ENCODE peak calls at places on chromosomes 16 and 17, in eight cellular contexts. M is neural progenitor cell, A is GM23248, Q is HCT116, E is GM23338, T is MM.1S, H is PC-3, X is hepatocyte. W is an unnamed sample.

GRCh38 chr17:55737976-55738501 is 12.8 kb upstream of the PCTP start:
- DNase-seq in M (no peak), A (no peak), Q (no peak), E (no peak), T (no peak), H (no peak), X (no peak), W (no peak)

GRCh38 chr17:76458580-76459490 is 5.9 kb upstream of the UBE2O start:
- DNase-seq in M (peak; percentile 82), A (peak; percentile 44), Q (peak; percentile 57), E (peak; percentile 94), T (peak; percentile 54), H (peak; percentile 86), X (peak; percentile 69), W (peak; percentile 88)

GRCh38 chr17:63358956-63359355 is 87.2 kb downstream of the CYB561 start:
- DNase-seq in M (no peak), A (no peak), Q (no peak), E (no peak), T (no peak), H (no peak), X (no peak), W (no peak)

GRCh38 chr17:42039794-42040763 is 10.3 kb downstream of the C17orf113 start:
- DNase-seq in M (no peak), A (no peak), Q (no peak), E (no peak), T (no peak), H (no peak), X (no peak), W (no peak)

GRCh38 chr17:54967621-54968258 is 714 bp downstream of the COX11 start:
- DNase-seq in M (peak; percentile 18), A (peak; percentile 66), Q (peak; percentile 31), E (peak; percentile 22), T (peak; percentile 63), H (peak; percentile 56), X (peak; percentile 50), W (peak; percentile 29)

GRCh38 chr17:58822148-58823050 is 66.7 kb downstream of the PPM1E start:
- DNase-seq in M (no peak), A (peak; percentile 5), Q (no peak), E (no peak), T (no peak), H (no peak), X (no peak), W (no peak)

GRCh38 chr16:11836653-11837244 is 14.6 kb downstream of the RSL1D1 start:
- DNase-seq in M (no peak), A (peak; percentile 83), Q (no peak), E (peak; percentile 53), T (no peak), H (peak; percentile 32), X (no peak), W (no peak)

GRCh38 chr17:64732336-64733006 is 70.4 kb upstream of the SMURF2 start:
- DNase-seq in M (no peak), A (peak; percentile 84), Q (no peak), E (no peak), T (no peak), H (peak; percentile 87), X (no peak), W (no peak)

GRCh38 chr16:50563989-50564388 is 15.8 kb downstream of the NKD1 start:
- DNase-seq in M (no peak), A (no peak), Q (no peak), E (no peak), T (no peak), H (no peak), X (no peak), W (no peak)
- H3K4me2 ChIP-seq in M (no peak overlapping the region), A (no peak overlapping the region), Q (no peak overlapping the region), E (no peak overlapping the region), T (no peak overlapping the region), H (no peak overlapping the region), X (no peak overlapping the region), W (no peak overlapping the region)

GRCh38 chr17:79391808-79392233 is 219.0 kb downstream of the RBFOX3 start:
- DNase-seq in M (peak; percentile 91), A (peak; percentile 82), Q (peak; percentile 66), E (peak; percentile 91), T (peak; percentile 51), H (peak; percentile 89), X (peak; percentile 86), W (peak; percentile 83)
- TF ChIP-seq EZH2phosphoT487 in M (no peak), A (no peak), Q (no peak), E (no peak), T (no peak), H (no peak), X (no peak), W (no peak)

GRCh38 chr16:13643412-13643811 is 276.5 kb upstream of the ERCC4 start:
- DNase-seq in M (no peak), A (no peak), Q (no peak), E (no peak), T (no peak), H (no peak), X (no peak), W (no peak)
- H3K4me2 ChIP-seq in M (no peak overlapping the region), A (no peak overlapping the region), Q (no peak overlapping the region), E (no peak overlapping the region), T (no peak overlapping the region), H (no peak overlapping the region), X (no peak overlapping the region), W (no peak overlapping the region)

DNA sequence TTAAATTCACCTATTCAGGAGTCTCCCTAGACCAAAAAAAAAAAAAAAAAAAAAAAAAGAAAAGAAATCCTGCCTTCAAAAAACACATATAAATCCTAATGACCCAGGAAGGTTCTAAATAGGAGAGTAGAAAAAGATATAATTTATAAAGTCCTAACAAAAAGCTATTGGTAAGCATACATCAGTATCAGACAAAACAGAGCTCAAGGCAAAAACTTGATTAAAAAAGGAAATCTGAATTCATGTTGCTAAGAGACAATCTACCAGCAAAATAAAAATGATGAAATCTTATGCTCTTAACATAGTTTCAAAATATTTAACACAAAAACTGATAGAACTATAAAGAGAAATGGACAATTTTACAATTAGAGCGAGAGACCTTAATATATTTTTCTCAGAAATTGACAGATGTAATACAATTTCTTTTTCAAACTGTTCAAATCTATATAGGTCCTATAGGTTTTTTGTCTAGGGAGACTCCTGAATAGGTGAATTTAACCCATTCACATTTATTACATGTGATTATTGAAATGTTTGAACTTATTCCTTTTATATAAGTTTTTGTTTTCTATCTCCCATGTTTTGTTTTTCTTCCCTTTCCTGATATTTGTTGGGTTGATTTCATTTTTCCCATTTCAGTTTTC is 57.0 kb downstream of the NT5M start:
- DNase-seq in M (no peak), A (no peak), Q (no peak), E (no peak), T (no peak), H (no peak), X (no peak), W (no peak)
- TF ChIP-seq EZH2phosphoT487 in M (no peak), A (no peak), Q (no peak), E (no peak), T (no peak), H (no peak), X (no peak), W (no peak)

GRCh38 chr16:80802902-80803301 is 1.5 kb downstream of the CDYL2 start:
- DNase-seq in M (no peak), A (no peak), Q (no peak), E (no peak), T (no peak), H (no peak), X (no peak), W (no peak)

GRCh38 chr16:80806957-80807356 is 2.6 kb upstream of the CDYL2 start:
- DNase-seq in M (no peak), A (peak; percentile 80), Q (no peak), E (no peak), T (no peak), H (peak; percentile 82), X (no peak), W (no peak)

GRCh38 chr16:80804061-80804450 is 342 bp downstream of the CDYL2 start:
- DNase-seq in M (no peak), A (peak; percentile 72), Q (no peak), E (peak; percentile 50), T (peak; percentile 32), H (peak; percentile 34), X (peak; percentile 69), W (peak; percentile 32)

GRCh38 chr16:80803341-80804060 is 897 bp downstream of the CDYL2 start:
- DNase-seq in M (peak; percentile 63), A (peak; percentile 61), Q (no peak), E (peak; percentile 58), T (no peak), H (peak; percentile 12), X (peak; percentile 53), W (peak; percentile 21)

GRCh38 chr16:80804451-80805383 is at the start of gene CDYL2:
- DNase-seq in M (peak; percentile 75), A (peak; percentile 75), Q (no peak), E (peak; percentile 31), T (peak; percentile 48), H (peak; percentile 57), X (peak; percentile 82), W (peak; percentile 53)
- H3K4me2 ChIP-seq in M (peak within 1 kb of the TSS; percentile 87), A (no peak within 1 kb of the TSS), Q (no peak within 1 kb of the TSS), E (peak within 1 kb of the TSS; percentile 80), T (peak within 1 kb of the TSS; percentile 43), H (peak within 1 kb of the TSS; percentile 77), X (peak within 1 kb of the TSS; percentile 83), W (peak within 1 kb of the TSS; percentile 65)

GRCh38 chr16:781346-782010 is 6.7 kb downstream of the RPUSD1 start:
- DNase-seq in M (no peak), A (no peak), Q (no peak), E (no peak), T (no peak), H (no peak), X (no peak), W (no peak)

GRCh38 chr16:782263-782662 is 5.9 kb downstream of the RPUSD1 start:
- DNase-seq in M (no peak), A (no peak), Q (no peak), E (no peak), T (no peak), H (no peak), X (no peak), W (no peak)

GRCh38 chr16:783404-784161 is 4.6 kb downstream of the RPUSD1 start:
- DNase-seq in M (no peak), A (no peak), Q (no peak), E (no peak), T (no peak), H (no peak), X (no peak), W (no peak)

GRCh38 chr16:784431-784830 is 3.8 kb downstream of the RPUSD1 start:
- DNase-seq in M (no peak), A (no peak), Q (no peak), E (no peak), T (no peak), H (no peak), X (no peak), W (no peak)

DNA sequence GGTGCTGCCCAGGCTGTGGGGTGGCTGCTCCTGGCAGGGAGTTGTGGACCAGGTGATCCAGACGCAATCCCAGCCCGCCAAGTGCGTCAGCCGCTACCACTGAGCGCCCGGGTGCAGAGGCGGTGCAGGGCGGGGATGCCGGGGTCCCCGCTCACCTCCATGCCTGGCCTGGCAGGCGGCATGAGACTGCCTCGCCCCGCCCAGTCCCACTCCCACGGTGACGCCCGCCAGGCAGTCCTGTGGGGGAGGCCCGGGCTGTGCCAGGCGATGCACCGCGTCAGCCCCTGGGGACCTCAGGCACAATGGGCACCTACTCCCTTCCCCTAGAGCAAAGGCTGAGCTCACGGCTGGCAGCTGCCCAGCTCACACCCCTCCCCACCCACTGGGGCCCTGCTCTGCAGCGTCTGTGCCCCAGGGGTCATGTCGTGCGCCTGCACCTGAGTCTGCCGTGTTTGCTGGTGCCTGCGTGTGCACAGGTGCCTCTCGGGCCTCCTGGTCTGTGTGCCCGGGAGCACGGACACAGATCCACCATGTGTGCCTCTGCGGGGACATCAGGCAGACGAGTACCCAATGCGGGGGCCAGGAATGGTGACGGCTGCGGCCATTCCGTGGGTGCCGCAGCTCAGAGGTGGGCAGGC is 5.3 kb downstream of the RPUSD1 start:
- DNase-seq in M (no peak), A (no peak), Q (no peak), E (no peak), T (no peak), H (peak; percentile 58), X (no peak), W (no peak)
- TF ChIP-seq EZH2phosphoT487 in M (no peak), A (no peak), Q (no peak), E (no peak), T (no peak), H (peak; percentile 89), X (no peak), W (no peak)

GRCh38 chr16:68289202-68289601 is 21.5 kb downstream of the SLC7A6OS start:
- DNase-seq in M (no peak), A (no peak), Q (no peak), E (no peak), T (no peak), H (no peak), X (no peak), W (no peak)
- H3K4me2 ChIP-seq in M (no peak overlapping the region), A (peak overlapping the region; percentile 46), Q (no peak overlapping the region), E (no peak overlapping the region), T (no peak overlapping the region), H (no peak overlapping the region), X (no peak overlapping the region), W (peak overlapping the region; percentile 49)

W was measured in OCI-LY7.